ENCODE peak calls at places on chromosomes 6 and 20, in four cellular contexts. One of them, this sample, is unnamed.

GRCh38 chr6:33620158-33620583 is 951 bp upstream of the ITPR3 start:
- DNase-seq in fibroblast of mammary gland: no peak
- DNase-seq in fibroblast of gingiva: peak; percentile 34
- DNase-seq in T-helper 22 cell: no peak
- DNase-seq in this sample: no peak

GRCh38 chr6:42452171-42453026 is 673 bp upstream of the TRERF1 start:
- DNase-seq in T-helper 22 cell: peak; percentile 26
- DNase-seq in fibroblast of mammary gland: peak; percentile 74
- DNase-seq in fibroblast of gingiva: peak; percentile 88
- DNase-seq in this sample: peak; percentile 36

GRCh38 chr6:169172946-169173345 is 80.7 kb downstream of the THBS2 start:
- DNase-seq in fibroblast of mammary gland: peak; percentile 53
- DNase-seq in fibroblast of gingiva: no peak
- DNase-seq in T-helper 22 cell: no peak
- DNase-seq in this sample: no peak

GRCh38 chr6:136643850-136644596 is 93.8 kb upstream of the MAP7 start:
- DNase-seq in fibroblast of gingiva: peak; percentile 76
- DNase-seq in fibroblast of mammary gland: peak; percentile 85
- DNase-seq in T-helper 22 cell: peak; percentile 53
- DNase-seq in this sample: peak; percentile 43

GRCh38 chr20:25032065-25032477 is 25.9 kb downstream of the ACSS1 start:
- DNase-seq in fibroblast of gingiva: no peak
- DNase-seq in fibroblast of mammary gland: no peak
- DNase-seq in T-helper 22 cell: no peak
- DNase-seq in this sample: no peak

GRCh38 chr6:166587631-166588413 is 1.3 kb upstream of the RAMACL start:
- DNase-seq in fibroblast of mammary gland: no peak
- DNase-seq in T-helper 22 cell: no peak
- DNase-seq in fibroblast of gingiva: no peak
- DNase-seq in this sample: no peak

GRCh38 chr6:71473908-71474307 is 185.3 kb downstream of the OGFRL1 start:
- DNase-seq in T-helper 22 cell: no peak
- DNase-seq in fibroblast of mammary gland: peak; percentile 100
- DNase-seq in fibroblast of gingiva: peak; percentile 92
- DNase-seq in this sample: no peak

GRCh38 chr20:31968299-31969126 is 562 bp downstream of the XKR7 start:
- DNase-seq in T-helper 22 cell: peak; percentile 48
- DNase-seq in fibroblast of gingiva: peak; percentile 31
- DNase-seq in fibroblast of mammary gland: peak; percentile 41
- DNase-seq in this sample: peak; percentile 57

GRCh38 chr6:160088069-160088773 is 33.4 kb upstream of the SLC22A1 start:
- DNase-seq in fibroblast of gingiva: peak; percentile 84
- DNase-seq in fibroblast of mammary gland: peak; percentile 95
- DNase-seq in T-helper 22 cell: no peak
- DNase-seq in this sample: no peak

GRCh38 chr20:21173496-21174025 is 47.7 kb downstream of the KIZ start:
- DNase-seq in fibroblast of mammary gland: no peak
- DNase-seq in T-helper 22 cell: no peak
- DNase-seq in fibroblast of gingiva: no peak
- DNase-seq in this sample: no peak

GRCh38 chr20:38139919-38140753 is 24.9 kb downstream of the TGM2 start:
- DNase-seq in T-helper 22 cell: no peak
- DNase-seq in fibroblast of mammary gland: no peak
- DNase-seq in fibroblast of gingiva: no peak
- DNase-seq in this sample: no peak

GRCh38 chr6:1821188-1822183 is 211.8 kb downstream of the FOXC1 start:
- DNase-seq in fibroblast of mammary gland: peak; percentile 65
- DNase-seq in T-helper 22 cell: no peak
- DNase-seq in fibroblast of gingiva: peak; percentile 79
- DNase-seq in this sample: no peak

GRCh38 chr6:108359901-108360882 is 65.3 kb downstream of the AFG1L start:
- DNase-seq in T-helper 22 cell: no peak
- DNase-seq in fibroblast of mammary gland: peak; percentile 6
- DNase-seq in fibroblast of gingiva: no peak
- DNase-seq in this sample: no peak

GRCh38 chr20:2150660-2151059 is 49.0 kb downstream of the STK35 start:
- DNase-seq in fibroblast of gingiva: no peak
- DNase-seq in fibroblast of mammary gland: no peak
- DNase-seq in T-helper 22 cell: no peak
- DNase-seq in this sample: no peak

GRCh38 chr20:50610212-50610718 is 81.1 kb downstream of the RIPOR3 start:
- DNase-seq in fibroblast of mammary gland: no peak
- DNase-seq in T-helper 22 cell: no peak
- DNase-seq in fibroblast of gingiva: no peak
- DNase-seq in this sample: no peak

GRCh38 chr6:123655520-123656306 is 19.0 kb upstream of the TRDN start:
- DNase-seq in fibroblast of mammary gland: peak; percentile 38
- DNase-seq in fibroblast of gingiva: peak; percentile 2
- DNase-seq in T-helper 22 cell: no peak
- DNase-seq in this sample: no peak

GRCh38 chr6:42339991-42340401 is 111.7 kb downstream of the TRERF1 start:
- DNase-seq in fibroblast of mammary gland: peak; percentile 30
- DNase-seq in fibroblast of gingiva: no peak
- DNase-seq in T-helper 22 cell: no peak
- DNase-seq in this sample: no peak

GRCh38 chr6:14540276-14540675 is 422.7 kb downstream of the CD83 start:
- DNase-seq in T-helper 22 cell: no peak
- DNase-seq in fibroblast of gingiva: peak; percentile 57
- DNase-seq in fibroblast of mammary gland: peak; percentile 76
- DNase-seq in this sample: no peak

GRCh38 chr6:118387921-118388701 is 160.0 kb upstream of the PLN start:
- DNase-seq in fibroblast of mammary gland: peak; percentile 87
- DNase-seq in fibroblast of gingiva: peak; percentile 80
- DNase-seq in T-helper 22 cell: no peak
- DNase-seq in this sample: no peak

GRCh38 chr20:22312744-22313346 is 271.5 kb downstream of the FOXA2 start:
- DNase-seq in fibroblast of mammary gland: peak; percentile 49
- DNase-seq in fibroblast of gingiva: peak; percentile 15
- DNase-seq in T-helper 22 cell: no peak
- DNase-seq in this sample: no peak

GRCh38 chr6:41892921-41893564 is 2.1 kb downstream of the USP49 start:
- DNase-seq in fibroblast of gingiva: no peak
- DNase-seq in T-helper 22 cell: no peak
- DNase-seq in fibroblast of mammary gland: no peak
- DNase-seq in this sample: no peak

GRCh38 chr6:1601616-1602355 is 7.9 kb upstream of the FOXC1 start:
- DNase-seq in T-helper 22 cell: no peak
- DNase-seq in fibroblast of gingiva: no peak
- DNase-seq in fibroblast of mammary gland: no peak
- DNase-seq in this sample: no peak

GRCh38 chr20:51425347-51426106 is 117.0 kb downstream of the NFATC2 start:
- DNase-seq in fibroblast of gingiva: no peak
- DNase-seq in fibroblast of mammary gland: no peak
- DNase-seq in T-helper 22 cell: no peak
- DNase-seq in this sample: no peak

GRCh38 chr6:135909737-135910387 is 58.4 kb downstream of the PDE7B start:
- DNase-seq in fibroblast of mammary gland: peak; percentile 71
- DNase-seq in T-helper 22 cell: peak; percentile 1
- DNase-seq in fibroblast of gingiva: peak; percentile 28
- DNase-seq in this sample: peak; percentile 42

GRCh38 chr20:33674294-33675126 is at the start of gene NECAB3:
- DNase-seq in fibroblast of mammary gland: peak; percentile 60
- DNase-seq in T-helper 22 cell: no peak
- DNase-seq in fibroblast of gingiva: peak; percentile 78
- DNase-seq in this sample: peak; percentile 51

GRCh38 chr6:140217283-140217682 is 842.8 kb upstream of the CITED2 start:
- DNase-seq in T-helper 22 cell: no peak
- DNase-seq in fibroblast of gingiva: no peak
- DNase-seq in fibroblast of mammary gland: no peak
- DNase-seq in this sample: no peak

GRCh38 chr6:137452331-137452894 is 41.8 kb downstream of the OLIG3 start:
- DNase-seq in fibroblast of gingiva: peak; percentile 90
- DNase-seq in fibroblast of mammary gland: peak; percentile 80
- DNase-seq in T-helper 22 cell: no peak
- DNase-seq in this sample: no peak

GRCh38 chr6:87944541-87944954 is 103.1 kb upstream of the SPACA1 start:
- DNase-seq in fibroblast of mammary gland: peak; percentile 58
- DNase-seq in T-helper 22 cell: no peak
- DNase-seq in fibroblast of gingiva: peak; percentile 48
- DNase-seq in this sample: no peak

GRCh38 chr6:98992494-98992893 is 44.7 kb upstream of the FBXL4 start:
- DNase-seq in T-helper 22 cell: no peak
- DNase-seq in fibroblast of gingiva: no peak
- DNase-seq in fibroblast of mammary gland: no peak
- DNase-seq in this sample: no peak

GRCh38 chr20:32484221-32485125 is 100.7 kb downstream of the NOL4L start:
- DNase-seq in fibroblast of mammary gland: no peak
- DNase-seq in fibroblast of gingiva: no peak
- DNase-seq in T-helper 22 cell: no peak
- DNase-seq in this sample: peak; percentile 27

GRCh38 chr6:148179786-148180185 is 162.9 kb upstream of the SASH1 start:
- DNase-seq in fibroblast of gingiva: no peak
- DNase-seq in fibroblast of mammary gland: peak; percentile 43
- DNase-seq in T-helper 22 cell: no peak
- DNase-seq in this sample: no peak

GRCh38 chr6:167475947-167476346 is 151.1 kb downstream of the TTLL2 start:
- DNase-seq in T-helper 22 cell: no peak
- DNase-seq in fibroblast of gingiva: no peak
- DNase-seq in fibroblast of mammary gland: no peak
- DNase-seq in this sample: no peak

GRCh38 chr6:11828185-11828897 is 49.7 kb upstream of the ADTRP start:
- DNase-seq in fibroblast of gingiva: no peak
- DNase-seq in fibroblast of mammary gland: no peak
- DNase-seq in T-helper 22 cell: no peak
- DNase-seq in this sample: no peak

GRCh38 chr6:147793871-147794643 is 285.6 kb downstream of the SAMD5 start:
- DNase-seq in fibroblast of mammary gland: no peak
- DNase-seq in T-helper 22 cell: no peak
- DNase-seq in fibroblast of gingiva: no peak
- DNase-seq in this sample: no peak